ENCODE peak calls at places on chromosome 3, in seven cellular contexts. One of them, this sample, is unnamed.

GRCh38 chr3:150348500-150348899 is 59.6 kb upstream of the TSC22D2 start:
- DNase-seq in GM23338: no peak
- DNase-seq in coronary artery: peak; percentile 75
- DNase-seq in foreskin fibroblast: peak; percentile 91
- DNase-seq in HepG2: peak; percentile 14
- DNase-seq in A549: peak; percentile 81
- DNase-seq in pancreas: no peak
- DNase-seq in this sample: peak; percentile 88

GRCh38 chr3:198019115-198019514 is 59.1 kb downstream of the LMLN start:
- DNase-seq in GM23338: no peak
- DNase-seq in coronary artery: no peak
- DNase-seq in foreskin fibroblast: no peak
- DNase-seq in HepG2: no peak
- DNase-seq in A549: no peak
- DNase-seq in pancreas: no peak
- DNase-seq in this sample: no peak

GRCh38 chr3:134029734-134030381 is at the start of gene SLCO2A1:
- DNase-seq in GM23338: peak; percentile 78
- DNase-seq in coronary artery: peak; percentile 56
- DNase-seq in foreskin fibroblast: peak; percentile 51
- DNase-seq in HepG2: no peak
- DNase-seq in A549: peak; percentile 12
- DNase-seq in pancreas: peak; percentile 26
- DNase-seq in this sample: no peak

GRCh38 chr3:62940763-62941632 is 65.8 kb upstream of the CADPS start:
- DNase-seq in GM23338: peak; percentile 18
- DNase-seq in coronary artery: no peak
- DNase-seq in foreskin fibroblast: peak; percentile 52
- DNase-seq in HepG2: no peak
- DNase-seq in A549: no peak
- DNase-seq in pancreas: no peak
- DNase-seq in this sample: no peak

GRCh38 chr3:41751597-41751996 is 210.3 kb downstream of the ULK4 start:
- DNase-seq in GM23338: no peak
- DNase-seq in coronary artery: no peak
- DNase-seq in foreskin fibroblast: no peak
- DNase-seq in HepG2: no peak
- DNase-seq in A549: no peak
- DNase-seq in pancreas: no peak
- DNase-seq in this sample: no peak

GRCh38 chr3:123272547-123272946 is 70.8 kb downstream of the SEC22A start:
- DNase-seq in GM23338: no peak
- DNase-seq in coronary artery: no peak
- DNase-seq in foreskin fibroblast: peak; percentile 21
- DNase-seq in HepG2: no peak
- DNase-seq in A549: no peak
- DNase-seq in pancreas: no peak
- DNase-seq in this sample: no peak

GRCh38 chr3:18302517-18302916 is 122.6 kb downstream of the SATB1 start:
- DNase-seq in GM23338: no peak
- DNase-seq in coronary artery: no peak
- DNase-seq in foreskin fibroblast: peak; percentile 84
- DNase-seq in HepG2: no peak
- DNase-seq in A549: no peak
- DNase-seq in pancreas: no peak
- DNase-seq in this sample: no peak

GRCh38 chr3:13841141-13841540 is 38.7 kb downstream of the WNT7A start:
- DNase-seq in GM23338: no peak
- DNase-seq in coronary artery: no peak
- DNase-seq in foreskin fibroblast: no peak
- DNase-seq in HepG2: no peak
- DNase-seq in A549: no peak
- DNase-seq in pancreas: no peak
- DNase-seq in this sample: no peak

GRCh38 chr3:105729662-105730061 is 139.2 kb downstream of the CBLB start:
- DNase-seq in GM23338: no peak
- DNase-seq in coronary artery: no peak
- DNase-seq in foreskin fibroblast: no peak
- DNase-seq in HepG2: no peak
- DNase-seq in A549: no peak
- DNase-seq in pancreas: no peak
- DNase-seq in this sample: no peak

GRCh38 chr3:81732642-81733041 is 28.8 kb downstream of the GBE1 start:
- DNase-seq in GM23338: no peak
- DNase-seq in coronary artery: no peak
- DNase-seq in foreskin fibroblast: no peak
- DNase-seq in HepG2: no peak
- DNase-seq in A549: no peak
- DNase-seq in pancreas: no peak
- DNase-seq in this sample: no peak

GRCh38 chr3:65330072-65330471 is 642.3 kb upstream of the ADAMTS9 start:
- DNase-seq in GM23338: no peak
- DNase-seq in coronary artery: no peak
- DNase-seq in foreskin fibroblast: peak; percentile 8
- DNase-seq in HepG2: no peak
- DNase-seq in A549: no peak
- DNase-seq in pancreas: no peak
- DNase-seq in this sample: no peak

GRCh38 chr3:86481031-86481430 is 509.9 kb downstream of the VGLL3 start:
- DNase-seq in GM23338: no peak
- DNase-seq in coronary artery: no peak
- DNase-seq in foreskin fibroblast: no peak
- DNase-seq in HepG2: no peak
- DNase-seq in A549: no peak
- DNase-seq in pancreas: no peak
- DNase-seq in this sample: no peak

GRCh38 chr3:117547956-117548550 is 838.5 kb downstream of the TUSC7 start:
- DNase-seq in GM23338: no peak
- DNase-seq in coronary artery: no peak
- DNase-seq in foreskin fibroblast: peak; percentile 96
- DNase-seq in HepG2: no peak
- DNase-seq in A549: peak; percentile 41
- DNase-seq in pancreas: no peak
- DNase-seq in this sample: no peak

GRCh38 chr3:31077021-31077601 is 182.7 kb upstream of the GADL1 start:
- DNase-seq in GM23338: no peak
- DNase-seq in coronary artery: no peak
- DNase-seq in foreskin fibroblast: peak; percentile 93
- DNase-seq in HepG2: peak; percentile 46
- DNase-seq in A549: peak; percentile 27
- DNase-seq in pancreas: no peak
- DNase-seq in this sample: peak; percentile 15
- H3K4me3 ChIP-seq in GM23338: no peak overlapping the region
- H3K4me3 ChIP-seq in coronary artery: no peak overlapping the region
- H3K4me3 ChIP-seq in foreskin fibroblast: no peak overlapping the region
- H3K4me3 ChIP-seq in HepG2: no peak overlapping the region
- H3K4me3 ChIP-seq in A549: no peak overlapping the region
- H3K4me3 ChIP-seq in pancreas: no peak overlapping the region
- H3K4me3 ChIP-seq in this sample: no peak overlapping the region

DNA sequence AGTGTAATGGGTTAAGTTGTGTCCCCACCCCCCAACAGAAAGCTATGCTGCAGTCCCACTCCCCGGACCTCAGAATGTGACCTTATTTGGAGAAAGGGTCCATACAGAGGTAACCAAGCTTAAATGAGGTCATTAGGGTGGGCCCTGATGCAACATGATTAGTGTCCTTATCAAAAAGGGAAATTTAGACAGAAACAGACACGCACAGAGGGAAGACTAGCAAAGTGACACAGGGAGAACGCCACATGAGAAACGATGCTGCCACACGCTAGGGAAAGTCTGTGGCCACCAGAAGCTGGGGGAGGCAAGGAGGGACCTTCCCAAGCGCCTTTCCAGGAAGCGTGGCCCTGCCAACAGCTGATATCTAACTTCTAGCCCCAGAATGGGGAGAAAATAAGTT is 65.4 kb downstream of the RPN1 start:
- DNase-seq in GM23338: no peak
- DNase-seq in coronary artery: no peak
- DNase-seq in foreskin fibroblast: no peak
- DNase-seq in HepG2: no peak
- DNase-seq in A549: no peak
- DNase-seq in pancreas: no peak
- DNase-seq in this sample: no peak
- TF ChIP-seq CTCF in GM23338: no peak
- TF ChIP-seq CTCF in coronary artery: no peak
- TF ChIP-seq CTCF in foreskin fibroblast: no peak
- TF ChIP-seq CTCF in HepG2: no peak
- TF ChIP-seq CTCF in A549: no peak
- TF ChIP-seq CTCF in pancreas: no peak
- TF ChIP-seq CTCF in this sample: no peak

DNA sequence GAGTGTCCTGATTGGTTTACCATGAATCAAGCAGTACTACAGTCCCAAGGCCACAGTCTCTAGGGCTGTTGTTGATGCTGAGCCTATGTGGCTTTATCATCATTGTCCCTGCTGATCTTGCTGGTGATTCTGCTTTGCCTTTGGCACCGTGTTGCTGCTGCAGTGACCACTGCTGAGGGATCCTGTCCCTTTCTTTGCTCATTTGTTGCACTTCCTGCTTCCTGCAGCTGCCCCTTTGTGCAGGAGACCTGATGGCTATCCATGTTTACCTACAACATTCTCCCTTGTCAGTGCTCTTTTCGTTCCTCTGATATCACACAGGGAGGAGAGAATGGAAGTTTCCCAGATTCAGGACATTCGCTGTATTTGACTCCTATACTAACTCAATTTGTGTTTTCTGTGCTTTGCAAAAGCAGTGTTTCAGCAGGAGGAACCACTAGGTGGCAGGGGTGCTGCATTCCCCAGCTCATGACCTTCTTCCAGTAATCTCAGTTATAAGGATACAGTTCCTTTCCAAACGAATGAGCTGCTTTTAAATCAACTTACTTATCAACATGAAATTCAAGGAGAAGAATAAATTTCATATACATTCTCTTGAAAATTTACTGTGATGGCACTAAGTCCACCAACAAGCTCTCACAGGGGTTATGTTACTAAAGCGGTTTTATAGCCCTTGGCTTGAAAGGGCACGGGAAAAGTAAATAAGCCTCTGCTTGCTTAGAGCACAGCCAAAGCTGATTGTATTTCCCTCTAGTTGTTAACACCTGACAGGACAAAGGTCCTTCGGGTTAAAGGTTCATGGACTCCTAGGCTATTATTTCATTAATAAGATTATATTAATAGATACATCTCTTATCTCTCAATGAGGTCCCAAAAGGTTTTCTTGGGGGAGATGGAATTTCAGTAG is 9.7 kb upstream of the THUMPD3 start:
- DNase-seq in GM23338: peak; percentile 80
- DNase-seq in coronary artery: no peak
- DNase-seq in foreskin fibroblast: peak; percentile 87
- DNase-seq in HepG2: peak; percentile 88
- DNase-seq in A549: peak; percentile 71
- DNase-seq in pancreas: peak; percentile 57
- DNase-seq in this sample: peak; percentile 56
- H3K4me3 ChIP-seq in GM23338: no peak overlapping the region
- H3K4me3 ChIP-seq in coronary artery: no peak overlapping the region
- H3K4me3 ChIP-seq in foreskin fibroblast: no peak overlapping the region
- H3K4me3 ChIP-seq in HepG2: peak overlapping the region; percentile 59
- H3K4me3 ChIP-seq in A549: no peak overlapping the region
- H3K4me3 ChIP-seq in pancreas: no peak overlapping the region
- H3K4me3 ChIP-seq in this sample: no peak overlapping the region

GRCh38 chr3:158313344-158313927 is 203.5 kb downstream of the RSRC1 start:
- DNase-seq in GM23338: peak; percentile 55
- DNase-seq in coronary artery: no peak
- DNase-seq in foreskin fibroblast: peak; percentile 61
- DNase-seq in HepG2: peak; percentile 31
- DNase-seq in A549: peak; percentile 8
- DNase-seq in pancreas: no peak
- DNase-seq in this sample: peak; percentile 22
- TF ChIP-seq CTCF in GM23338: peak; percentile 81
- TF ChIP-seq CTCF in coronary artery: no peak
- TF ChIP-seq CTCF in foreskin fibroblast: peak; percentile 29
- TF ChIP-seq CTCF in HepG2: peak; percentile 60
- TF ChIP-seq CTCF in A549: peak; percentile 77
- TF ChIP-seq CTCF in pancreas: no peak
- TF ChIP-seq CTCF in this sample: peak; percentile 66

DNA sequence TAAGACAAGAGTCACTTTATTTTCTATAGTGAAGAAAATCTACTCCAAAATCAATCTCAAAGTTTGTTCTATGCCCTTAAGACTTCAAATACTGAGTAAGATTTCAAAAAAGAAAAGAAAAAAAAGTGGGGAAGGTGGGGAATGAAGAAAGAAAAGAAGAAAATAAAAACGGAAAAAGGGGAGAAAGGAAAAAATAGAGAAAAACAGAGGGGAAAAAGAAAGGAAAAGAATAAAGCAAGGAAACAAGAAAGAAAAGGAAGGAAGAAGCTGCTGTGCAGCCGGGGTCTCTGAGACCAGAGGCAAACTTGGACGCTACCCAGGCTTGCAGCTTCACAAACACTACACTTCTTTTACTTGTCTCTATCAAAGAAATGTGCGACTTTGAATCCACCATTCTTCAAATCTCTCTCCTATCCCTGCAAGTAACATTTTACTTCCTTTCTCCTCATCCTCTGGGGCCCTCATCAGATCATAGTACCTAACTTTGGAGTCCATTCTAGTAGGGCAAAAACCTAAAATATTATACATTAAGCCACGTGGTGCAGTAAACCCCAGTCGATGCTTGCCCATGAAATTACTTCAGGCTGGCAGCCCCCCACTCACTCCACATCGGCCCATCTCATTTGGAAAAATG is 279.8 kb downstream of the FOXP1 start:
- DNase-seq in GM23338: peak; percentile 16
- DNase-seq in coronary artery: no peak
- DNase-seq in foreskin fibroblast: no peak
- DNase-seq in HepG2: no peak
- DNase-seq in A549: no peak
- DNase-seq in pancreas: no peak
- DNase-seq in this sample: no peak
- H3K4me3 ChIP-seq in GM23338: peak overlapping the region; percentile 68
- H3K4me3 ChIP-seq in coronary artery: peak overlapping the region; percentile 2
- H3K4me3 ChIP-seq in foreskin fibroblast: no peak overlapping the region
- H3K4me3 ChIP-seq in HepG2: no peak overlapping the region
- H3K4me3 ChIP-seq in A549: no peak overlapping the region
- H3K4me3 ChIP-seq in pancreas: no peak overlapping the region
- H3K4me3 ChIP-seq in this sample: no peak overlapping the region